ENCODE peak calls at places on chromosome 10, in six cellular contexts. Y, L, K, C, R and T are unnamed samples.

GRCh38 chr10:74165530-74165901 is 14.5 kb downstream of the ADK start:
- DNase-seq in Y (no peak), L (no peak), C (no peak), R (no peak), K (no peak), T (no peak)

GRCh38 chr10:25288181-25288580 is 113.4 kb downstream of the GPR158 start:
- DNase-seq in K (no peak), C (no peak), Y (no peak), L (no peak), R (no peak), T (no peak)

GRCh38 chr10:75015440-75015839 is 96.0 kb upstream of the SAMD8 start:
- DNase-seq in Y (no peak), K (no peak), L (no peak), C (no peak), R (no peak), T (no peak)

GRCh38 chr10:606767-607544 is 82.5 kb downstream of the DIP2C start:
- DNase-seq in C (peak; percentile 64), L (no peak), K (no peak), R (no peak), Y (no peak), T (no peak)

GRCh38 chr10:116082211-116082610 is 190.8 kb downstream of the GFRA1 start:
- DNase-seq in C (no peak), Y (no peak), R (no peak), L (no peak), K (no peak), T (no peak)

GRCh38 chr10:28674782-28675181 is 2.5 kb upstream of the BAMBI start:
- DNase-seq in C (no peak), L (no peak), Y (no peak), R (no peak), K (no peak), T (no peak)

GRCh38 chr10:95306851-95307250 is 16.0 kb upstream of the PDLIM1 start:
- DNase-seq in Y (no peak), R (no peak), C (no peak), L (no peak), K (no peak), T (no peak)

GRCh38 chr10:44300666-44301649 is 83.9 kb downstream of the CXCL12 start:
- DNase-seq in R (no peak), L (no peak), C (no peak), Y (no peak), K (no peak), T (peak; percentile 86)

GRCh38 chr10:124697837-124698559 is 46.2 kb downstream of the FAM53B start:
- DNase-seq in K (no peak), Y (no peak), C (peak; percentile 87), L (no peak), R (no peak), T (no peak)
- TF ChIP-seq POLR2AphosphoS5 in K (no peak), Y (no peak), C (peak; percentile 65), L (no peak), R (no peak), T (no peak)

GRCh38 chr10:52312999-52313349 is 1.1 kb upstream of the DKK1 start:
- DNase-seq in L (no peak), R (no peak), Y (no peak), C (no peak), K (no peak), T (no peak)
- TF ChIP-seq POLR2AphosphoS5 in L (no peak), R (no peak), Y (no peak), C (no peak), K (no peak), T (no peak)

GRCh38 chr10:71849461-71849908 is 1.6 kb downstream of the PSAP start:
- DNase-seq in R (no peak), K (no peak), Y (no peak), L (no peak), C (peak; percentile 62), T (no peak)
- TF ChIP-seq POLR2AphosphoS5 in R (no peak), K (no peak), Y (no peak), L (no peak), C (no peak), T (no peak)

GRCh38 chr10:78479467-78479866 is 445.8 kb downstream of the RPS24 start:
- DNase-seq in Y (no peak), L (no peak), K (no peak), R (no peak), C (no peak), T (no peak)
- TF ChIP-seq POLR2AphosphoS5 in Y (no peak), L (no peak), K (no peak), R (no peak), C (no peak), T (no peak)

GRCh38 chr10:35392482-35393230 is 56.3 kb downstream of the CCNY start:
- DNase-seq in Y (no peak), C (no peak), L (no peak), R (no peak), K (no peak), T (no peak)

GRCh38 chr10:35391954-35392262 is 55.6 kb downstream of the CCNY start:
- DNase-seq in L (no peak), C (no peak), R (no peak), K (no peak), Y (no peak), T (no peak)

GRCh38 chr10:35390441-35390840 is 54.1 kb downstream of the CCNY start:
- DNase-seq in R (no peak), C (no peak), Y (no peak), L (no peak), K (no peak), T (no peak)

GRCh38 chr10:35390843-35391152 is 54.5 kb downstream of the CCNY start:
- DNase-seq in K (no peak), R (no peak), C (no peak), L (no peak), Y (no peak), T (no peak)

DNA sequence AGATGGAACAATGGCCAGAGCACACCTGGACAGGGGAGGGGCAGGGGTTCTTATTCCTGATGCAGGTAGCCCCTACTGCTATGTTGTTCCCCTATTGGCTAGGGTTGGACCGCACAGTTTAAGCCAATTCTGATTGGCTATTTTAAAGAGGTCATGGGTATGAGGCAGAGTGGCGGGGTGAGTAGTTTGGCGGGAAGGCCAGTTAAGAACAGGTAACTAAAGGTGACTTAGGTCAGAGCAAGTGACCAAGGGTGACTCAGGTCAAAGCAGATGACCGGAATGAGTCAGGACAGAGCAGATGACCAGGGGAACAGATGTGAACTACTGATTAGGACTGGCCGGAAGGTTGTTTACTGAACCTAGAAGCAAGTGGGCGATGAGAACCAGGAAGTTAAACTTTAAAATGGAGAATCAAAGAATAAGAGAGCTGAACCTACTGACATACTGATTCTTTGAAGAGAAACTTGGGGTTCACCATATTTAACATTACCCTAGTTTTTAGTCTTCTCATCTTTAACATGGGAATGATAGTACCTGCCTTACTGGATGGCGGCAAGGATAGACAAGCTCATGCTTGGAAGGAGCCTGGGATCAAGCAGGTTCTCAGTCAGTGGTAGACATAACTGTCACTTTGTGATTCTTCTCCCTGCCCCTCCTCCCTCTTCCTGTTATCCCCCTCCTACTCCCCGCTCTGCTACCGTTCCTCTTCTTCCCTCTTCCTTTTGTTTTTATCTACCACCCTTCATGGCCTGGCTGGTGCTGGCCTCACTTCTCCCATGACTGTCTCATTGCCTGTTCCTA is 55.0 kb downstream of the CCNY start:
- DNase-seq in Y (no peak), R (no peak), C (no peak), L (no peak), K (no peak), T (no peak)
- TF ChIP-seq POLR2AphosphoS5 in Y (no peak), R (no peak), C (no peak), L (no peak), K (no peak), T (no peak)

DNA sequence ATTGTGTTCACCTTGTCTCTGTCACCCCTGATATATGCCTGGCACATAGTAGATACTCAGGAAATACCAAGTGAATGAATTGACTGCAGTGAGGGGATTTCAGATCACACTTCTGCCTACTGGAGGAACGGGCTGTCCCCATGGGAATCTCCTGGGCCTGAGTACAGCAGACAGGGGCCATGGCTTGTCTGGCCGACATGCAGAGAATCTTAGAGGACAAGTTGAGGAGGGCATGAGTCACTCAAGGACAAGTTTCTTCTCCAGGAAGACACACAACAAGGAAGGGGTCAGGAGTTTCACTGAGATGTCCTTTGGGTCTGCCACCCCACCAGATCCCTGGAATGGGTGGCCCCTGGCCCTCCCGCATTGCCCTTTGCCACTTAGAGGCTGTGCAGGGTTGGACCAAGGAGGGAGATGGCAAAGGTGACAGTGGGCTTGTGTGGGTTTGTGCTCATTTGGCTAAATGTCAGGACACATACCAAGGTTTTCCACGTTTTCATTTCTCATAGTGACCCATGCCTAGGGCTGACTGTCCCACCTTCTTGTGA is 20.8 kb downstream of the PLPP4 start:
- DNase-seq in C (no peak), R (no peak), Y (no peak), K (no peak), L (no peak), T (no peak)
- TF ChIP-seq POLR2AphosphoS5 in C (no peak), R (no peak), Y (no peak), K (no peak), L (no peak), T (no peak)

GRCh38 chr10:132575320-132576201 is 38.0 kb downstream of the INPP5A start:
- DNase-seq in C (no peak), Y (no peak), K (peak; percentile 46), L (no peak), R (peak; percentile 56), T (peak; percentile 46)
- TF ChIP-seq POLR2AphosphoS5 in C (no peak), Y (no peak), K (no peak), L (no peak), R (no peak), T (no peak)

GRCh38 chr10:30816144-30816811 is 186.7 kb upstream of the LYZL2 start:
- DNase-seq in L (no peak), Y (no peak), K (no peak), R (no peak), C (no peak), T (no peak)
- TF ChIP-seq POLR2AphosphoS5 in L (no peak), Y (no peak), K (no peak), R (no peak), C (no peak), T (no peak)

GRCh38 chr10:32379314-32379949 is 32.5 kb upstream of the EPC1 start:
- DNase-seq in C (no peak), R (no peak), Y (no peak), L (no peak), K (no peak), T (no peak)
- TF ChIP-seq POLR2AphosphoS5 in C (no peak), R (no peak), Y (no peak), L (no peak), K (no peak), T (no peak)